ENCODE peak calls at places on chromosomes 13 and 19, in seven cellular contexts. E is GM12891; R is stimulated activated CD4-positive, alpha-beta T cell treated with anti-CD3 and anti-CD28 coated beads, Interleukin-12 subunit alpha, Interleukin-12 subunit beta, amount 100 ng/mL, for 4 hours; X is AML-193; Z is globus pallidus; L is aorta; B is EL. T is an unnamed sample.

GRCh38 chr13:52652980-52653303 is 306 bp downstream of the SUGT1 start:
- DNase-seq in E (no peak), R (no peak), X (no peak), Z (no peak), L (peak), B (no peak), T (no peak)

GRCh38 chr13:22375151-22375550 is 704.3 kb downstream of the FGF9 start:
- DNase-seq in E (no peak), R (no peak), X (no peak), Z (no peak), L (no peak), B (no peak), T (no peak)

GRCh38 chr13:29472317-29472961 is 123.0 kb downstream of the SLC7A1 start:
- DNase-seq in E (peak), R (peak), X (peak), Z (no peak), L (no peak), B (peak), T (peak)

GRCh38 chr13:103510007-103510406 is 443.8 kb upstream of the SLC10A2 start:
- DNase-seq in E (no peak), R (no peak), X (no peak), Z (no peak), L (no peak), B (no peak), T (no peak)

GRCh38 chr13:26025196-26025595 is 26.6 kb downstream of the SHISA2 start:
- DNase-seq in E (no peak), R (no peak), X (no peak), Z (peak), L (no peak), B (no peak), T (no peak)

GRCh38 chr19:46766569-46767317 is 20.5 kb upstream of the STRN4 start:
- DNase-seq in E (no peak), R (peak), X (peak), Z (no peak), L (peak), B (peak), T (peak)

GRCh38 chr19:2239771-2240770 is 3.4 kb downstream of the SF3A2 start:
- DNase-seq in E (no peak), R (no peak), X (peak), Z (no peak), L (no peak), B (peak), T (peak)

GRCh38 chr13:31807090-31807541 is 67.8 kb downstream of the RXFP2 start:
- DNase-seq in E (no peak), R (no peak), X (peak), Z (no peak), L (no peak), B (no peak), T (peak)

GRCh38 chr13:51646041-51646670 is 61.9 kb downstream of the WDFY2 start:
- DNase-seq in E (no peak), R (no peak), X (no peak), Z (no peak), L (no peak), B (no peak), T (no peak)

GRCh38 chr19:41521860-41522555 is 54.0 kb upstream of the CEACAM21 start:
- DNase-seq in E (no peak), R (peak), X (no peak), Z (no peak), L (peak), B (no peak), T (no peak)

GRCh38 chr19:51375504-51376221 is 3.2 kb upstream of the NKG7 start:
- DNase-seq in E (no peak), R (no peak), X (peak), Z (no peak), L (peak), B (no peak), T (no peak)

GRCh38 chr19:19656451-19657396 is 6.8 kb downstream of the ATP13A1 start:
- DNase-seq in E (peak), R (no peak), X (no peak), Z (no peak), L (no peak), B (no peak), T (no peak)

GRCh38 chr19:29549105-29550070 is 23.6 kb downstream of the VSTM2B start:
- DNase-seq in E (no peak), R (no peak), X (no peak), Z (no peak), L (no peak), B (no peak), T (no peak)

GRCh38 chr13:110306960-110307696 is at the start of the genes COL4A1 and COL4A2:
- DNase-seq in E (no peak), R (no peak), X (no peak), Z (no peak), L (peak), B (peak), T (peak)

GRCh38 chr13:57630661-57631606 is 610 bp upstream of the PCDH17 start:
- DNase-seq in E (no peak), R (no peak), X (no peak), Z (peak), L (peak), B (no peak), T (no peak)

GRCh38 chr13:101570410-101570809 is 117.9 kb downstream of the ITGBL1 start:
- DNase-seq in E (no peak), R (no peak), X (no peak), Z (no peak), L (no peak), B (peak), T (peak)

GRCh38 chr13:35760678-35761308 is 284.3 kb upstream of the MAB21L1 start:
- DNase-seq in E (no peak), R (no peak), X (no peak), Z (no peak), L (no peak), B (no peak), T (no peak)

GRCh38 chr13:85724554-85725432 is 74.4 kb downstream of the SLITRK6 start:
- DNase-seq in E (no peak), R (no peak), X (no peak), Z (no peak), L (no peak), B (no peak), T (no peak)

GRCh38 chr19:11578342-11579142 is 1.1 kb upstream of the ACP5 start:
- DNase-seq in E (peak), R (peak), X (no peak), Z (no peak), L (no peak), B (no peak), T (peak)